ENCODE peak calls at places on chromosomes 5 and 9, in eight cellular contexts. One of them, this sample, is unnamed.

GRCh38 chr5:868599-869135 is 17.9 kb upstream of the ZDHHC11 start:
- DNase-seq in iPS-NIHi11: no peak
- DNase-seq in naive thymus-derived CD8-positive, alpha-beta T cell: no peak
- DNase-seq in NCI-H2081: no peak
- DNase-seq in left ventricle myocardium inferior: no peak
- DNase-seq in heart left ventricle: no peak
- DNase-seq in A549: no peak
- DNase-seq in SIG-M5: no peak
- DNase-seq in this sample: no peak

GRCh38 chr5:13976867-13977479 is 32.5 kb upstream of the DNAH5 start:
- DNase-seq in SIG-M5: no peak
- DNase-seq in A549: peak
- DNase-seq in naive thymus-derived CD8-positive, alpha-beta T cell: no peak
- DNase-seq in iPS-NIHi11: peak
- DNase-seq in heart left ventricle: no peak
- DNase-seq in left ventricle myocardium inferior: no peak
- DNase-seq in NCI-H2081: peak
- DNase-seq in this sample: peak

GRCh38 chr9:129305246-129305645 is 127.2 kb upstream of the IER5L start:
- DNase-seq in heart left ventricle: no peak
- DNase-seq in A549: no peak
- DNase-seq in left ventricle myocardium inferior: no peak
- DNase-seq in SIG-M5: no peak
- DNase-seq in naive thymus-derived CD8-positive, alpha-beta T cell: no peak
- DNase-seq in iPS-NIHi11: no peak
- DNase-seq in NCI-H2081: no peak
- DNase-seq in this sample: no peak

GRCh38 chr9:110065527-110065926 is 142.4 kb downstream of the C9orf152 start:
- DNase-seq in heart left ventricle: no peak
- DNase-seq in naive thymus-derived CD8-positive, alpha-beta T cell: no peak
- DNase-seq in A549: no peak
- DNase-seq in NCI-H2081: no peak
- DNase-seq in SIG-M5: peak
- DNase-seq in left ventricle myocardium inferior: no peak
- DNase-seq in iPS-NIHi11: no peak
- DNase-seq in this sample: peak

GRCh38 chr5:67015577-67016290 is 180.9 kb downstream of the CD180 start:
- DNase-seq in iPS-NIHi11: no peak
- DNase-seq in SIG-M5: no peak
- DNase-seq in naive thymus-derived CD8-positive, alpha-beta T cell: no peak
- DNase-seq in left ventricle myocardium inferior: no peak
- DNase-seq in NCI-H2081: no peak
- DNase-seq in heart left ventricle: no peak
- DNase-seq in A549: no peak
- DNase-seq in this sample: no peak

GRCh38 chr5:160418561-160419457 is at the start of gene SLU7:
- DNase-seq in naive thymus-derived CD8-positive, alpha-beta T cell: peak
- DNase-seq in A549: peak
- DNase-seq in heart left ventricle: peak
- DNase-seq in SIG-M5: peak
- DNase-seq in iPS-NIHi11: peak
- DNase-seq in left ventricle myocardium inferior: peak
- DNase-seq in NCI-H2081: peak
- DNase-seq in this sample: peak

GRCh38 chr5:421901-422300 is 21.1 kb upstream of the EXOC3 start:
- DNase-seq in NCI-H2081: no peak
- DNase-seq in heart left ventricle: no peak
- DNase-seq in iPS-NIHi11: no peak
- DNase-seq in left ventricle myocardium inferior: no peak
- DNase-seq in SIG-M5: no peak
- DNase-seq in A549: no peak
- DNase-seq in naive thymus-derived CD8-positive, alpha-beta T cell: no peak
- DNase-seq in this sample: no peak

GRCh38 chr9:94982211-94982610 is 255.7 kb downstream of the AOPEP start:
- DNase-seq in A549: no peak
- DNase-seq in NCI-H2081: no peak
- DNase-seq in heart left ventricle: no peak
- DNase-seq in iPS-NIHi11: no peak
- DNase-seq in left ventricle myocardium inferior: no peak
- DNase-seq in naive thymus-derived CD8-positive, alpha-beta T cell: no peak
- DNase-seq in SIG-M5: no peak
- DNase-seq in this sample: no peak

GRCh38 chr9:111597852-111598729 is 1.4 kb downstream of the PTGR1 start:
- DNase-seq in A549: peak
- DNase-seq in left ventricle myocardium inferior: peak
- DNase-seq in naive thymus-derived CD8-positive, alpha-beta T cell: peak
- DNase-seq in SIG-M5: no peak
- DNase-seq in heart left ventricle: peak
- DNase-seq in iPS-NIHi11: peak
- DNase-seq in NCI-H2081: peak
- DNase-seq in this sample: peak

GRCh38 chr9:113993838-113994540 is 84.1 kb downstream of the AMBP start:
- DNase-seq in NCI-H2081: peak
- DNase-seq in naive thymus-derived CD8-positive, alpha-beta T cell: no peak
- DNase-seq in A549: no peak
- DNase-seq in SIG-M5: no peak
- DNase-seq in left ventricle myocardium inferior: peak
- DNase-seq in heart left ventricle: peak
- DNase-seq in iPS-NIHi11: no peak
- DNase-seq in this sample: peak

GRCh38 chr5:92017786-92018185 is 634.7 kb upstream of the ARRDC3 start:
- DNase-seq in SIG-M5: no peak
- DNase-seq in iPS-NIHi11: no peak
- DNase-seq in heart left ventricle: no peak
- DNase-seq in naive thymus-derived CD8-positive, alpha-beta T cell: no peak
- DNase-seq in NCI-H2081: no peak
- DNase-seq in A549: peak
- DNase-seq in left ventricle myocardium inferior: no peak
- DNase-seq in this sample: no peak

GRCh38 chr5:66224273-66224672 is 80.2 kb downstream of the SREK1 start:
- DNase-seq in iPS-NIHi11: no peak
- DNase-seq in naive thymus-derived CD8-positive, alpha-beta T cell: no peak
- DNase-seq in NCI-H2081: no peak
- DNase-seq in left ventricle myocardium inferior: no peak
- DNase-seq in SIG-M5: no peak
- DNase-seq in A549: no peak
- DNase-seq in heart left ventricle: no peak
- DNase-seq in this sample: no peak

GRCh38 chr9:13707635-13708410 is 428.3 kb upstream of the MPDZ start:
- DNase-seq in naive thymus-derived CD8-positive, alpha-beta T cell: no peak
- DNase-seq in SIG-M5: no peak
- DNase-seq in heart left ventricle: no peak
- DNase-seq in NCI-H2081: no peak
- DNase-seq in left ventricle myocardium inferior: no peak
- DNase-seq in A549: peak
- DNase-seq in iPS-NIHi11: no peak
- DNase-seq in this sample: no peak

GRCh38 chr5:123265551-123265950 is 157.7 kb downstream of the CEP120 start:
- DNase-seq in NCI-H2081: no peak
- DNase-seq in A549: no peak
- DNase-seq in naive thymus-derived CD8-positive, alpha-beta T cell: no peak
- DNase-seq in left ventricle myocardium inferior: no peak
- DNase-seq in iPS-NIHi11: no peak
- DNase-seq in SIG-M5: no peak
- DNase-seq in heart left ventricle: no peak
- DNase-seq in this sample: no peak

This sample was measured in pons.